ENCODE peak calls at places on chromosomes 5 and 9, in ten cellular contexts. One of them, this sample, is unnamed.

GRCh38 chr5:25301836-25302235 is 657.1 kb upstream of the CDH10 start:
- DNase-seq in psoas muscle: no peak
- DNase-seq in left lung: no peak
- DNase-seq in IMR-90: no peak
- DNase-seq in activated B cell treated with CpG ODN at 0.5 μM for 24 hours: no peak
- DNase-seq in MCF 10A: no peak
- DNase-seq in A549: no peak
- DNase-seq in CD8-positive, alpha-beta T cell: no peak
- DNase-seq in epithelial cell of esophagus: no peak
- DNase-seq in fibroblast of pulmonary artery: no peak
- DNase-seq in this sample: no peak

GRCh38 chr9:20722221-20722620 is 38.2 kb downstream of the FOCAD start:
- DNase-seq in MCF 10A: peak; percentile 3
- DNase-seq in A549: no peak
- DNase-seq in epithelial cell of esophagus: peak; percentile 46
- DNase-seq in activated B cell treated with CpG ODN at 0.5 μM for 24 hours: no peak
- DNase-seq in CD8-positive, alpha-beta T cell: no peak
- DNase-seq in fibroblast of pulmonary artery: no peak
- DNase-seq in psoas muscle: no peak
- DNase-seq in IMR-90: no peak
- DNase-seq in left lung: no peak
- DNase-seq in this sample: no peak

GRCh38 chr9:104905931-104906330 is 22.0 kb downstream of the ABCA1 start:
- DNase-seq in left lung: no peak
- DNase-seq in IMR-90: no peak
- DNase-seq in activated B cell treated with CpG ODN at 0.5 μM for 24 hours: no peak
- DNase-seq in fibroblast of pulmonary artery: peak; percentile 71
- DNase-seq in psoas muscle: no peak
- DNase-seq in epithelial cell of esophagus: no peak
- DNase-seq in A549: no peak
- DNase-seq in MCF 10A: no peak
- DNase-seq in CD8-positive, alpha-beta T cell: no peak
- DNase-seq in this sample: no peak

GRCh38 chr9:89873801-89874200 is 269.0 kb downstream of the GADD45G start:
- DNase-seq in activated B cell treated with CpG ODN at 0.5 μM for 24 hours: peak; percentile 7
- DNase-seq in left lung: no peak
- DNase-seq in fibroblast of pulmonary artery: no peak
- DNase-seq in epithelial cell of esophagus: no peak
- DNase-seq in CD8-positive, alpha-beta T cell: no peak
- DNase-seq in psoas muscle: no peak
- DNase-seq in A549: no peak
- DNase-seq in IMR-90: no peak
- DNase-seq in MCF 10A: no peak
- DNase-seq in this sample: no peak

GRCh38 chr9:98318834-98319478 is 63.5 kb upstream of the TBC1D2 start:
- DNase-seq in fibroblast of pulmonary artery: peak; percentile 59
- DNase-seq in IMR-90: peak; percentile 86
- DNase-seq in epithelial cell of esophagus: peak; percentile 64
- DNase-seq in left lung: no peak
- DNase-seq in psoas muscle: no peak
- DNase-seq in CD8-positive, alpha-beta T cell: no peak
- DNase-seq in A549: peak; percentile 14
- DNase-seq in activated B cell treated with CpG ODN at 0.5 μM for 24 hours: no peak
- DNase-seq in MCF 10A: no peak
- DNase-seq in this sample: no peak

GRCh38 chr5:59206132-59206581 is 623.3 kb downstream of the RAB3C start:
- DNase-seq in psoas muscle: no peak
- DNase-seq in activated B cell treated with CpG ODN at 0.5 μM for 24 hours: no peak
- DNase-seq in IMR-90: peak; percentile 70
- DNase-seq in epithelial cell of esophagus: peak; percentile 41
- DNase-seq in A549: peak; percentile 74
- DNase-seq in MCF 10A: peak; percentile 63
- DNase-seq in left lung: no peak
- DNase-seq in fibroblast of pulmonary artery: peak; percentile 93
- DNase-seq in CD8-positive, alpha-beta T cell: no peak
- DNase-seq in this sample: no peak

GRCh38 chr5:16891043-16891442 is 45.0 kb downstream of the MYO10 start:
- DNase-seq in A549: no peak
- DNase-seq in MCF 10A: no peak
- DNase-seq in epithelial cell of esophagus: no peak
- DNase-seq in activated B cell treated with CpG ODN at 0.5 μM for 24 hours: no peak
- DNase-seq in left lung: no peak
- DNase-seq in IMR-90: no peak
- DNase-seq in CD8-positive, alpha-beta T cell: no peak
- DNase-seq in fibroblast of pulmonary artery: no peak
- DNase-seq in psoas muscle: no peak
- DNase-seq in this sample: no peak

GRCh38 chr5:119470851-119471451 is 18.7 kb downstream of the HSD17B4 start:
- DNase-seq in CD8-positive, alpha-beta T cell: no peak
- DNase-seq in A549: peak; percentile 29
- DNase-seq in psoas muscle: no peak
- DNase-seq in left lung: no peak
- DNase-seq in MCF 10A: peak; percentile 65
- DNase-seq in IMR-90: peak; percentile 51
- DNase-seq in epithelial cell of esophagus: peak; percentile 56
- DNase-seq in activated B cell treated with CpG ODN at 0.5 μM for 24 hours: no peak
- DNase-seq in fibroblast of pulmonary artery: peak; percentile 69
- DNase-seq in this sample: no peak

GRCh38 chr9:108245331-108245730 is 610.5 kb downstream of the ACTL7B start:
- DNase-seq in IMR-90: no peak
- DNase-seq in fibroblast of pulmonary artery: no peak
- DNase-seq in left lung: no peak
- DNase-seq in A549: no peak
- DNase-seq in MCF 10A: no peak
- DNase-seq in psoas muscle: no peak
- DNase-seq in CD8-positive, alpha-beta T cell: no peak
- DNase-seq in epithelial cell of esophagus: no peak
- DNase-seq in activated B cell treated with CpG ODN at 0.5 μM for 24 hours: no peak
- DNase-seq in this sample: no peak

GRCh38 chr9:114078021-114078780 is at the start of gene AMBP:
- DNase-seq in left lung: peak; percentile 74
- DNase-seq in A549: peak; percentile 26
- DNase-seq in CD8-positive, alpha-beta T cell: no peak
- DNase-seq in IMR-90: no peak
- DNase-seq in MCF 10A: no peak
- DNase-seq in epithelial cell of esophagus: peak; percentile 7
- DNase-seq in psoas muscle: no peak
- DNase-seq in fibroblast of pulmonary artery: no peak
- DNase-seq in activated B cell treated with CpG ODN at 0.5 μM for 24 hours: no peak
- DNase-seq in this sample: no peak

GRCh38 chr5:61139931-61140330 is 22.3 kb downstream of the SMIM15 start:
- DNase-seq in CD8-positive, alpha-beta T cell: no peak
- DNase-seq in psoas muscle: no peak
- DNase-seq in activated B cell treated with CpG ODN at 0.5 μM for 24 hours: no peak
- DNase-seq in IMR-90: no peak
- DNase-seq in A549: no peak
- DNase-seq in left lung: no peak
- DNase-seq in MCF 10A: no peak
- DNase-seq in fibroblast of pulmonary artery: no peak
- DNase-seq in epithelial cell of esophagus: no peak
- DNase-seq in this sample: no peak

DNA sequence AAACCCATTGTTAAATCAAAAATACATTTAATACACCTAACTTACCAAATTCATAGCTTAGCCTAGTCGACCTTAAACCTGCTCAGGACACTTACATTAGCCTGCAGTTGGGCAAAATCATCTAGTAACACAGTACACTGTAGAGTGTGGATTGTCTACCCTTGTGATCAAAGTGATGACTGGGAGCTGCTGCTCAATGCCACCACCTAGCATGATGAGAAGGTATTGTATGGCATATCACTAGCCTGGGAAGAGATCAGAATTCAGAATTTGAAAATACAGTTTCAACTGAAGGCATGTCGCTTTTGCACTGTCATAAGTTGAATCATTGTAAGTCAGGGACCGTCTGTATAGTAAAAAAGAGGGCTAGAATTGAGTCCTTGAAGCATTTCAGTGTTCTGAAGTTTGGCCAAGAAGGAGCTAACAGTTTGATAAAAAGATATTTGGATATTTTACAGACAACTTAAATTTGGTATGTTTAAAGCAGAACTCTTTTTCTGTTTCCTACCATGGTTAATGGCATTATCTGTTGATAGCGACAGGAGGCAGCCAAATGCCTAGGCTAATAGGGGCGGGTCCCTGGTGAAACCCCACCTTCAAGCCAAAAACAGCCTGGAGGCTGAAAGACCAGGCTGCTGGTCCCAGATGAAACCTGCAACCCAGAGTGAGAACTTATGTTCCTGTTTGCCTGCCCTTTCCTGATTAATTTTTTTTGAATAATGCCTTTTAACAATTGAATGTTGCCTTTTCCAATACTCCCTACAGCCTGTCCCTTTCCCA is 23.0 kb downstream of the SMIM15 start:
- DNase-seq in activated B cell treated with CpG ODN at 0.5 μM for 24 hours: no peak
- DNase-seq in CD8-positive, alpha-beta T cell: no peak
- DNase-seq in MCF 10A: peak; percentile 16
- DNase-seq in left lung: no peak
- DNase-seq in psoas muscle: no peak
- DNase-seq in A549: peak; percentile 28
- DNase-seq in fibroblast of pulmonary artery: peak; percentile 15
- DNase-seq in IMR-90: no peak
- DNase-seq in epithelial cell of esophagus: peak; percentile 27
- DNase-seq in this sample: no peak
- TF ChIP-seq CTCF in activated B cell treated with CpG ODN at 0.5 μM for 24 hours: no peak
- TF ChIP-seq CTCF in CD8-positive, alpha-beta T cell: no peak
- TF ChIP-seq CTCF in MCF 10A: peak; percentile 17
- TF ChIP-seq CTCF in left lung: no peak
- TF ChIP-seq CTCF in psoas muscle: no peak
- TF ChIP-seq CTCF in A549: peak; percentile 27
- TF ChIP-seq CTCF in fibroblast of pulmonary artery: peak; percentile 46
- TF ChIP-seq CTCF in IMR-90: peak; percentile 4
- TF ChIP-seq CTCF in epithelial cell of esophagus: peak; percentile 57
- TF ChIP-seq CTCF in this sample: no peak

GRCh38 chr9:69809304-69809863 is 11.2 kb upstream of the CFAP95 start:
- DNase-seq in psoas muscle: no peak
- DNase-seq in MCF 10A: peak; percentile 40
- DNase-seq in IMR-90: peak; percentile 21
- DNase-seq in A549: no peak
- DNase-seq in CD8-positive, alpha-beta T cell: no peak
- DNase-seq in left lung: no peak
- DNase-seq in fibroblast of pulmonary artery: peak; percentile 57
- DNase-seq in epithelial cell of esophagus: peak; percentile 34
- DNase-seq in activated B cell treated with CpG ODN at 0.5 μM for 24 hours: no peak
- DNase-seq in this sample: no peak
- TF ChIP-seq CTCF in psoas muscle: no peak
- TF ChIP-seq CTCF in MCF 10A: no peak
- TF ChIP-seq CTCF in IMR-90: peak; percentile 50
- TF ChIP-seq CTCF in A549: no peak
- TF ChIP-seq CTCF in CD8-positive, alpha-beta T cell: peak; percentile 34
- TF ChIP-seq CTCF in left lung: no peak
- TF ChIP-seq CTCF in fibroblast of pulmonary artery: peak; percentile 50
- TF ChIP-seq CTCF in epithelial cell of esophagus: peak; percentile 28
- TF ChIP-seq CTCF in activated B cell treated with CpG ODN at 0.5 μM for 24 hours: no peak
- TF ChIP-seq CTCF in this sample: no peak

GRCh38 chr9:121055642-121056143 is 5.6 kb upstream of the C5 start:
- DNase-seq in left lung: no peak
- DNase-seq in IMR-90: peak; percentile 3
- DNase-seq in CD8-positive, alpha-beta T cell: no peak
- DNase-seq in psoas muscle: no peak
- DNase-seq in activated B cell treated with CpG ODN at 0.5 μM for 24 hours: no peak
- DNase-seq in epithelial cell of esophagus: peak; percentile 23
- DNase-seq in fibroblast of pulmonary artery: peak; percentile 13
- DNase-seq in MCF 10A: peak; percentile 23
- DNase-seq in A549: peak; percentile 74
- DNase-seq in this sample: no peak
- TF ChIP-seq CTCF in left lung: peak; percentile 33
- TF ChIP-seq CTCF in IMR-90: peak; percentile 15
- TF ChIP-seq CTCF in CD8-positive, alpha-beta T cell: peak; percentile 17
- TF ChIP-seq CTCF in psoas muscle: no peak
- TF ChIP-seq CTCF in activated B cell treated with CpG ODN at 0.5 μM for 24 hours: no peak
- TF ChIP-seq CTCF in epithelial cell of esophagus: peak; percentile 57
- TF ChIP-seq CTCF in fibroblast of pulmonary artery: peak; percentile 42
- TF ChIP-seq CTCF in MCF 10A: peak; percentile 26
- TF ChIP-seq CTCF in A549: peak; percentile 41
- TF ChIP-seq CTCF in this sample: peak; percentile 39

GRCh38 chr9:127083598-127083997 is 38.8 kb downstream of the ANGPTL2 start:
- DNase-seq in epithelial cell of esophagus: no peak
- DNase-seq in A549: no peak
- DNase-seq in CD8-positive, alpha-beta T cell: no peak
- DNase-seq in psoas muscle: no peak
- DNase-seq in MCF 10A: no peak
- DNase-seq in left lung: no peak
- DNase-seq in fibroblast of pulmonary artery: no peak
- DNase-seq in activated B cell treated with CpG ODN at 0.5 μM for 24 hours: no peak
- DNase-seq in IMR-90: peak; percentile 13
- DNase-seq in this sample: no peak

GRCh38 chr9:127085186-127085585 is 37.2 kb downstream of the ANGPTL2 start:
- DNase-seq in activated B cell treated with CpG ODN at 0.5 μM for 24 hours: no peak
- DNase-seq in left lung: no peak
- DNase-seq in psoas muscle: no peak
- DNase-seq in MCF 10A: no peak
- DNase-seq in CD8-positive, alpha-beta T cell: no peak
- DNase-seq in fibroblast of pulmonary artery: no peak
- DNase-seq in A549: no peak
- DNase-seq in epithelial cell of esophagus: no peak
- DNase-seq in IMR-90: no peak
- DNase-seq in this sample: no peak

GRCh38 chr9:127084071-127085039 is 38.1 kb downstream of the ANGPTL2 start:
- DNase-seq in MCF 10A: no peak
- DNase-seq in CD8-positive, alpha-beta T cell: no peak
- DNase-seq in activated B cell treated with CpG ODN at 0.5 μM for 24 hours: no peak
- DNase-seq in IMR-90: no peak
- DNase-seq in A549: no peak
- DNase-seq in left lung: no peak
- DNase-seq in psoas muscle: no peak
- DNase-seq in fibroblast of pulmonary artery: no peak
- DNase-seq in epithelial cell of esophagus: no peak
- DNase-seq in this sample: no peak

GRCh38 chr9:127081250-127082185 is 40.9 kb downstream of the ANGPTL2 start:
- DNase-seq in fibroblast of pulmonary artery: no peak
- DNase-seq in activated B cell treated with CpG ODN at 0.5 μM for 24 hours: no peak
- DNase-seq in IMR-90: no peak
- DNase-seq in MCF 10A: no peak
- DNase-seq in A549: no peak
- DNase-seq in psoas muscle: no peak
- DNase-seq in CD8-positive, alpha-beta T cell: no peak
- DNase-seq in epithelial cell of esophagus: no peak
- DNase-seq in left lung: no peak
- DNase-seq in this sample: no peak

DNA sequence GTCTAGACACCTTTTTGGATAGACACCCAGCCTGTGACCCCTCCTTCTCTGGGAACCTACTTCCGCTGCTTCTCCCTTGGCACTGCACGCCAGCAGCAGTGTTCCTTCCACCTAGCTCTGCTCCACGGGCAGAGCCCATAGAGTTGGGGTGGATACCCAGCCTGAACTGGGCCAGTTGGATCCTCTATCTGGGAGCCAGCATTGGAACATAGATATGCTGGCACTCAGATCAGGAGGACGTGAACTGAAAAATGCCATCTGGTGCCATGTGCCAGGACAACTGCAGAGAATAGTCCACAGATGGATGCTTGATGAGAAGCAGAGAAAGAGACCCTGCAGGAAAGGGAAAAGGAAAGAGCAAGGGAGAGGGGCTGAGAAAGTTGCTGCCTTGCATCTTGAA is 39.3 kb downstream of the ANGPTL2 start:
- DNase-seq in MCF 10A: no peak
- DNase-seq in IMR-90: no peak
- DNase-seq in fibroblast of pulmonary artery: no peak
- DNase-seq in epithelial cell of esophagus: no peak
- DNase-seq in left lung: no peak
- DNase-seq in CD8-positive, alpha-beta T cell: no peak
- DNase-seq in A549: no peak
- DNase-seq in activated B cell treated with CpG ODN at 0.5 μM for 24 hours: no peak
- DNase-seq in psoas muscle: no peak
- DNase-seq in this sample: no peak
- TF ChIP-seq CTCF in MCF 10A: no peak
- TF ChIP-seq CTCF in IMR-90: no peak
- TF ChIP-seq CTCF in fibroblast of pulmonary artery: no peak
- TF ChIP-seq CTCF in epithelial cell of esophagus: no peak
- TF ChIP-seq CTCF in left lung: no peak
- TF ChIP-seq CTCF in CD8-positive, alpha-beta T cell: no peak
- TF ChIP-seq CTCF in A549: no peak
- TF ChIP-seq CTCF in activated B cell treated with CpG ODN at 0.5 μM for 24 hours: no peak
- TF ChIP-seq CTCF in psoas muscle: no peak
- TF ChIP-seq CTCF in this sample: no peak